ENCODE peak calls at places on chromosome 12, in six cellular contexts. N, A, O, F, E and W are unnamed samples.

GRCh38 chr12:54363047-54363446 is 1.2 kb downstream of the GPR84 start:
- DNase-seq in N (no peak), A (no peak), O (no peak), F (no peak), E (no peak), W (no peak)

GRCh38 chr12:51218607-51219161 is 822 bp upstream of the POU6F1 start:
- DNase-seq in N (no peak), A (peak; percentile 8), O (no peak), F (no peak), E (no peak), W (no peak)

GRCh38 chr12:74043343-74043742 is 494.3 kb upstream of the ATXN7L3B start:
- DNase-seq in N (no peak), A (no peak), O (no peak), F (no peak), E (no peak), W (no peak)

GRCh38 chr12:117014342-117014887 is 84.8 kb downstream of the TESC start:
- DNase-seq in N (no peak), A (no peak), O (no peak), F (no peak), E (no peak), W (no peak)

GRCh38 chr12:98228619-98229538 is 286.5 kb upstream of the TMPO start:
- DNase-seq in N (no peak), A (no peak), O (no peak), F (no peak), E (no peak), W (no peak)

GRCh38 chr12:106080111-106080732 is 58.5 kb downstream of the NUAK1 start:
- DNase-seq in N (peak; percentile 57), A (no peak), O (peak; percentile 62), F (no peak), E (no peak), W (no peak)

GRCh38 chr12:21451529-21451928 is 14.1 kb downstream of the PYROXD1 start:
- DNase-seq in N (peak; percentile 40), A (no peak), O (peak; percentile 4), F (no peak), E (no peak), W (no peak)

GRCh38 chr12:54300267-54300731 is 516 bp downstream of the NFE2 start:
- DNase-seq in N (no peak), A (no peak), O (no peak), F (no peak), E (no peak), W (no peak)

GRCh38 chr12:56221233-56221756 is 427 bp downstream of the RNF41 start:
- DNase-seq in N (peak; percentile 66), A (peak; percentile 20), O (peak; percentile 76), F (peak; percentile 65), E (no peak), W (no peak)

GRCh38 chr12:31928246-31929139 is 30.7 kb upstream of the RESF1 start:
- DNase-seq in N (no peak), A (peak; percentile 47), O (no peak), F (no peak), E (no peak), W (no peak)

GRCh38 chr12:121811434-121812319 is 7.9 kb downstream of the SETD1B start:
- DNase-seq in N (peak; percentile 51), A (peak; percentile 67), O (peak; percentile 67), F (no peak), E (peak; percentile 77), W (peak; percentile 91)

GRCh38 chr12:111038941-111039340 is 118.6 kb upstream of the MYL2 start:
- DNase-seq in N (no peak), A (no peak), O (no peak), F (no peak), E (no peak), W (no peak)

GRCh38 chr12:83477289-83477688 is 790.6 kb downstream of the TMTC2 start:
- DNase-seq in N (no peak), A (no peak), O (no peak), F (no peak), E (no peak), W (no peak)

GRCh38 chr12:42691991-42692557 is 102.5 kb upstream of the PRICKLE1 start:
- DNase-seq in N (no peak), A (no peak), O (no peak), F (no peak), E (no peak), W (no peak)

GRCh38 chr12:54616933-54617535 is 17.7 kb downstream of the LACRT start:
- DNase-seq in N (no peak), A (no peak), O (no peak), F (no peak), E (no peak), W (no peak)

GRCh38 chr12:122516544-122517361 is 10.0 kb downstream of the RSRC2 start:
- DNase-seq in N (no peak), A (no peak), O (no peak), F (no peak), E (no peak), W (no peak)

GRCh38 chr12:75913502-75914110 is 118.0 kb downstream of the PHLDA1 start:
- DNase-seq in N (no peak), A (peak; percentile 82), O (no peak), F (no peak), E (no peak), W (no peak)

GRCh38 chr12:104669057-104669770 is 212.5 kb downstream of the CHST11 start:
- DNase-seq in N (no peak), A (no peak), O (peak; percentile 33), F (no peak), E (no peak), W (no peak)

GRCh38 chr12:123995023-123995422 is 22.0 kb downstream of the ZNF664 start:
- DNase-seq in N (peak; percentile 61), A (peak; percentile 32), O (peak; percentile 68), F (no peak), E (no peak), W (no peak)

GRCh38 chr12:45281994-45282393 is 66.1 kb downstream of the ANO6 start:
- DNase-seq in N (no peak), A (no peak), O (no peak), F (no peak), E (no peak), W (no peak)

DNA sequence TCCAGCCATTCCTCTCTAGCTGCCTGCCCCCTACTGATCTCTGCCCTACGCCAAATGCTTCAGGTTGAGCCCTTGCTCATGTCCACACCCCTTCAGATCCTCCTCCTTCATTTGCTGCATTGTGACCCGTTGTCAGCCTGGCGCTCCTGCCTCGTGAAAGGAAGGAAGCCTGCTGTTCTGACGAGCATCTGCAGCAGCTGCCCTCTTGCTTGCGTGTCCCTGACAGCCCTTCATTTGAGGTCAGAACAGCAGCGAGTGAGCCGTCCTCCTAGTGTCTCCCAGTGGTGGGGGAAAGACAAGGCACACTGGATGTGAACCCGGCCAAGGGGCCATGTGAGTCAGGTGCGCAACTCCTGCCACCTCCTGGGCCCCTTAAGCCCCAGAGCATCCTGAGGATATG is 3.0 kb upstream of the PIANP start:
- DNase-seq in N (no peak), A (peak; percentile 43), O (no peak), F (no peak), E (no peak), W (no peak)
- TF ChIP-seq CTCF in N (peak; percentile 18), A (no peak), O (no peak), F (no peak), E (no peak), W (no peak)

GRCh38 chr12:76927170-76927784 is 48.5 kb upstream of the CSRP2 start:
- DNase-seq in N (peak; percentile 39), A (peak; percentile 71), O (peak; percentile 58), F (no peak), E (no peak), W (no peak)
- TF ChIP-seq CTCF in N (peak; percentile 83), A (peak; percentile 76), O (peak; percentile 84), F (peak; percentile 54), E (no peak), W (peak; percentile 66)

DNA sequence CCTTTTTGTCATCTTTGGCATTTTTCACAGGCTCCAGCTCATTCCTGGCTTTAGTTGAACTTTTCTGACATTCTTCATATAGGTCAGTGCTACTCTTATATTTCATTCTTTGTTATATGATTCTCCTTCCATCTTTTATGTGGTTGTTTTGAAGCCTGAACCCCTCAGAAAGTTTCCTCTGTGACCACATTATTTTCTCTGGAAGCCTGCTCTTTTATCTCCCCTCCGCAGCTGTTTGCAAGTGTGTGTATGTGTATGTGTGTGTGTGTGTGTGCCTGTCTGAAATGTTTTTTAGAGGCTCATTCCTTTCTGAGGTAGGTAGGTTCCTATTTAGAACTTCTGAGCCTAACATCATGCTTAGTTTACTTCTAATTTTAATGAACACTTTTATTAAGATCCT is 47.6 kb downstream of the ANO4 start:
- DNase-seq in N (no peak), A (no peak), O (no peak), F (no peak), E (no peak), W (no peak)
- TF ChIP-seq CTCF in N (no peak), A (no peak), O (no peak), F (no peak), E (no peak), W (no peak)

GRCh38 chr12:3976351-3976938 is 103.2 kb upstream of the PARP11 start:
- DNase-seq in N (no peak), A (peak; percentile 77), O (no peak), F (no peak), E (no peak), W (no peak)
- TF ChIP-seq CTCF in N (no peak), A (no peak), O (no peak), F (no peak), E (no peak), W (no peak)

GRCh38 chr12:64006211-64006610 is 161.7 kb downstream of the SRGAP1 start:
- DNase-seq in N (peak; percentile 49), A (no peak), O (no peak), F (no peak), E (no peak), W (no peak)

GRCh38 chr12:64009321-64010068 is 165.0 kb downstream of the SRGAP1 start:
- DNase-seq in N (no peak), A (no peak), O (no peak), F (no peak), E (no peak), W (no peak)

GRCh38 chr12:64010069-64010686 is 165.7 kb downstream of the SRGAP1 start:
- DNase-seq in N (peak; percentile 83), A (no peak), O (peak; percentile 79), F (peak; percentile 44), E (no peak), W (no peak)

GRCh38 chr12:64008596-64008995 is 164.1 kb downstream of the SRGAP1 start:
- DNase-seq in N (no peak), A (no peak), O (no peak), F (no peak), E (no peak), W (no peak)

GRCh38 chr12:64007853-64008252 is 163.4 kb downstream of the SRGAP1 start:
- DNase-seq in N (peak; percentile 31), A (no peak), O (no peak), F (no peak), E (no peak), W (no peak)
- TF ChIP-seq CTCF in N (no peak), A (no peak), O (no peak), F (no peak), E (no peak), W (no peak)

GRCh38 chr12:25677180-25677937 is 124.3 kb upstream of the LMNTD1 start:
- DNase-seq in N (no peak), A (no peak), O (no peak), F (no peak), E (no peak), W (no peak)
- TF ChIP-seq CTCF in N (no peak), A (no peak), O (peak; percentile 19), F (peak; percentile 41), E (no peak), W (no peak)